ENCODE peak calls at places on chromosomes 7 and 10, in six cellular contexts. One of them, this sample, is unnamed.
A peak's percentile ranks its signal among the peaks of the same experiment; 100 is the strongest.

GRCh38 chr10:16745061-16745460 is 72.2 kb downstream of the RSU1 start:
- DNase-seq in sigmoid colon: no peak
- DNase-seq in IMR-90: no peak
- DNase-seq in ovary: no peak
- DNase-seq in HepG2: no peak
- DNase-seq in prostate gland: no peak
- DNase-seq in this sample: no peak

GRCh38 chr7:120718361-120718760 is 139.6 kb downstream of the TSPAN12 start:
- DNase-seq in HepG2: no peak
- DNase-seq in sigmoid colon: no peak
- DNase-seq in prostate gland: no peak
- DNase-seq in ovary: no peak
- DNase-seq in IMR-90: no peak
- DNase-seq in this sample: no peak

GRCh38 chr10:130425881-130426435 is 289.8 kb downstream of the GLRX3 start:
- DNase-seq in prostate gland: no peak
- DNase-seq in HepG2: no peak
- DNase-seq in ovary: no peak
- DNase-seq in sigmoid colon: no peak
- DNase-seq in IMR-90: no peak
- DNase-seq in this sample: peak; percentile 18

GRCh38 chr10:28382520-28383269 is 79.8 kb upstream of the MPP7 start:
- DNase-seq in ovary: no peak
- DNase-seq in prostate gland: no peak
- DNase-seq in HepG2: no peak
- DNase-seq in sigmoid colon: no peak
- DNase-seq in IMR-90: peak; percentile 72
- DNase-seq in this sample: no peak

GRCh38 chr7:37987732-37988131 is 67.3 kb downstream of the EPDR1 start:
- DNase-seq in HepG2: no peak
- DNase-seq in sigmoid colon: no peak
- DNase-seq in IMR-90: no peak
- DNase-seq in prostate gland: peak; percentile 12
- DNase-seq in ovary: no peak
- DNase-seq in this sample: no peak

GRCh38 chr7:116692599-116693308 is 20.8 kb downstream of the MET start:
- DNase-seq in IMR-90: peak; percentile 65
- DNase-seq in sigmoid colon: no peak
- DNase-seq in ovary: no peak
- DNase-seq in prostate gland: no peak
- DNase-seq in HepG2: no peak
- DNase-seq in this sample: no peak

GRCh38 chr7:57646901-57647246 is 196.9 kb downstream of the ZNF716 start:
- DNase-seq in IMR-90: no peak
- DNase-seq in sigmoid colon: no peak
- DNase-seq in prostate gland: no peak
- DNase-seq in HepG2: no peak
- DNase-seq in ovary: no peak
- DNase-seq in this sample: no peak

GRCh38 chr10:43885842-43886241 is 237.2 kb upstream of the ZNF32 start:
- DNase-seq in sigmoid colon: no peak
- DNase-seq in prostate gland: no peak
- DNase-seq in HepG2: no peak
- DNase-seq in ovary: no peak
- DNase-seq in IMR-90: no peak
- DNase-seq in this sample: no peak

GRCh38 chr10:69958232-69958902 is 94.3 kb upstream of the MACROH2A2 start:
- DNase-seq in HepG2: peak; percentile 38
- DNase-seq in ovary: no peak
- DNase-seq in IMR-90: peak; percentile 53
- DNase-seq in prostate gland: no peak
- DNase-seq in sigmoid colon: no peak
- DNase-seq in this sample: peak; percentile 67

GRCh38 chr10:92323079-92323478 is 32.1 kb downstream of the MARCHF5 start:
- DNase-seq in prostate gland: no peak
- DNase-seq in sigmoid colon: no peak
- DNase-seq in IMR-90: no peak
- DNase-seq in HepG2: no peak
- DNase-seq in ovary: no peak
- DNase-seq in this sample: no peak

GRCh38 chr7:128203047-128203491 is 38.0 kb upstream of the LEP start:
- DNase-seq in prostate gland: no peak
- DNase-seq in sigmoid colon: no peak
- DNase-seq in IMR-90: no peak
- DNase-seq in HepG2: no peak
- DNase-seq in ovary: no peak
- DNase-seq in this sample: no peak

GRCh38 chr7:151570366-151570915 is 50.7 kb upstream of the RHEB start:
- DNase-seq in prostate gland: no peak
- DNase-seq in sigmoid colon: no peak
- DNase-seq in IMR-90: peak; percentile 47
- DNase-seq in HepG2: no peak
- DNase-seq in ovary: no peak
- DNase-seq in this sample: no peak

GRCh38 chr10:86970152-86970886 is 2.0 kb downstream of the ADIRF start:
- DNase-seq in HepG2: no peak
- DNase-seq in sigmoid colon: peak; percentile 95
- DNase-seq in prostate gland: peak; percentile 63
- DNase-seq in ovary: peak; percentile 87
- DNase-seq in IMR-90: peak; percentile 51
- DNase-seq in this sample: peak; percentile 75

GRCh38 chr7:75559355-75559986 is 67.4 kb downstream of the SPDYE5 start:
- DNase-seq in HepG2: no peak
- DNase-seq in IMR-90: no peak
- DNase-seq in prostate gland: no peak
- DNase-seq in sigmoid colon: no peak
- DNase-seq in ovary: no peak
- DNase-seq in this sample: no peak

GRCh38 chr10:33882996-33883395 is 548.5 kb upstream of the NRP1 start:
- DNase-seq in HepG2: no peak
- DNase-seq in IMR-90: no peak
- DNase-seq in ovary: no peak
- DNase-seq in sigmoid colon: no peak
- DNase-seq in prostate gland: no peak
- DNase-seq in this sample: no peak

GRCh38 chr10:23294638-23295247 is 49.9 kb downstream of the C10orf67 start:
- DNase-seq in sigmoid colon: no peak
- DNase-seq in prostate gland: no peak
- DNase-seq in ovary: no peak
- DNase-seq in IMR-90: peak; percentile 16
- DNase-seq in HepG2: no peak
- DNase-seq in this sample: no peak

GRCh38 chr10:74029943-74030342 is 32.0 kb downstream of the VCL start:
- DNase-seq in ovary: no peak
- DNase-seq in sigmoid colon: no peak
- DNase-seq in prostate gland: no peak
- DNase-seq in IMR-90: no peak
- DNase-seq in HepG2: no peak
- DNase-seq in this sample: no peak

GRCh38 chr10:77812741-77813140 is 113.8 kb downstream of the DLG5 start:
- DNase-seq in prostate gland: no peak
- DNase-seq in ovary: no peak
- DNase-seq in HepG2: no peak
- DNase-seq in IMR-90: no peak
- DNase-seq in sigmoid colon: no peak
- DNase-seq in this sample: no peak

GRCh38 chr10:77537051-77537450 is 100.6 kb downstream of the KCNMA1 start:
- DNase-seq in IMR-90: no peak
- DNase-seq in prostate gland: no peak
- DNase-seq in HepG2: no peak
- DNase-seq in ovary: no peak
- DNase-seq in sigmoid colon: no peak
- DNase-seq in this sample: no peak

GRCh38 chr10:122845783-122846332 is at the start of gene CUZD1:
- DNase-seq in prostate gland: no peak
- DNase-seq in HepG2: no peak
- DNase-seq in sigmoid colon: no peak
- DNase-seq in ovary: no peak
- DNase-seq in IMR-90: no peak
- DNase-seq in this sample: no peak

GRCh38 chr10:130757821-130758489 is 553.6 kb downstream of the TCERG1L start:
- DNase-seq in ovary: no peak
- DNase-seq in HepG2: no peak
- DNase-seq in prostate gland: no peak
- DNase-seq in sigmoid colon: peak; percentile 21
- DNase-seq in IMR-90: no peak
- DNase-seq in this sample: peak; percentile 7

GRCh38 chr10:127524869-127525268 is 24.2 kb upstream of the NPS start:
- DNase-seq in ovary: no peak
- DNase-seq in HepG2: no peak
- DNase-seq in sigmoid colon: no peak
- DNase-seq in IMR-90: no peak
- DNase-seq in prostate gland: no peak
- DNase-seq in this sample: no peak

GRCh38 chr7:33998487-33998886 is 93.1 kb downstream of the BMPER start:
- DNase-seq in sigmoid colon: no peak
- DNase-seq in HepG2: peak; percentile 7
- DNase-seq in ovary: peak; percentile 81
- DNase-seq in prostate gland: peak; percentile 7
- DNase-seq in IMR-90: no peak
- DNase-seq in this sample: no peak

GRCh38 chr7:33996899-33997298 is 91.6 kb downstream of the BMPER start:
- DNase-seq in HepG2: no peak
- DNase-seq in sigmoid colon: no peak
- DNase-seq in IMR-90: no peak
- DNase-seq in prostate gland: no peak
- DNase-seq in ovary: no peak
- DNase-seq in this sample: no peak
- H3K4me3 ChIP-seq in HepG2: no peak overlapping the region
- H3K4me3 ChIP-seq in sigmoid colon: no peak overlapping the region
- H3K4me3 ChIP-seq in IMR-90: no peak overlapping the region
- H3K4me3 ChIP-seq in prostate gland: no peak overlapping the region
- H3K4me3 ChIP-seq in ovary: no peak overlapping the region
- H3K4me3 ChIP-seq in this sample: no peak overlapping the region

GRCh38 chr10:36608866-36609265 is 516.5 kb upstream of the ANKRD30A start:
- DNase-seq in ovary: no peak
- DNase-seq in sigmoid colon: no peak
- DNase-seq in prostate gland: no peak
- DNase-seq in IMR-90: peak; percentile 13
- DNase-seq in HepG2: no peak
- DNase-seq in this sample: no peak
- H3K27ac ChIP-seq in ovary: no peak overlapping the region
- H3K27ac ChIP-seq in sigmoid colon: no peak overlapping the region
- H3K27ac ChIP-seq in prostate gland: no peak overlapping the region
- H3K27ac ChIP-seq in IMR-90: no peak overlapping the region
- H3K27ac ChIP-seq in HepG2: no peak overlapping the region
- H3K27ac ChIP-seq in this sample: no peak overlapping the region

GRCh38 chr10:98463022-98463421 is 16.3 kb upstream of the HPS1 start:
- DNase-seq in prostate gland: no peak
- DNase-seq in sigmoid colon: no peak
- DNase-seq in IMR-90: no peak
- DNase-seq in ovary: no peak
- DNase-seq in HepG2: no peak
- DNase-seq in this sample: no peak

GRCh38 chr10:98466916-98467505 is 20.3 kb upstream of the HPS1 start:
- DNase-seq in HepG2: no peak
- DNase-seq in ovary: no peak
- DNase-seq in IMR-90: no peak
- DNase-seq in prostate gland: no peak
- DNase-seq in sigmoid colon: no peak
- DNase-seq in this sample: no peak

GRCh38 chr10:98461500-98461842 is 14.7 kb upstream of the HPS1 start:
- DNase-seq in prostate gland: no peak
- DNase-seq in IMR-90: no peak
- DNase-seq in sigmoid colon: no peak
- DNase-seq in HepG2: no peak
- DNase-seq in ovary: no peak
- DNase-seq in this sample: no peak

GRCh38 chr10:98465866-98466265 is 19.1 kb upstream of the HPS1 start:
- DNase-seq in ovary: no peak
- DNase-seq in prostate gland: no peak
- DNase-seq in IMR-90: no peak
- DNase-seq in HepG2: no peak
- DNase-seq in sigmoid colon: no peak
- DNase-seq in this sample: no peak

DNA sequence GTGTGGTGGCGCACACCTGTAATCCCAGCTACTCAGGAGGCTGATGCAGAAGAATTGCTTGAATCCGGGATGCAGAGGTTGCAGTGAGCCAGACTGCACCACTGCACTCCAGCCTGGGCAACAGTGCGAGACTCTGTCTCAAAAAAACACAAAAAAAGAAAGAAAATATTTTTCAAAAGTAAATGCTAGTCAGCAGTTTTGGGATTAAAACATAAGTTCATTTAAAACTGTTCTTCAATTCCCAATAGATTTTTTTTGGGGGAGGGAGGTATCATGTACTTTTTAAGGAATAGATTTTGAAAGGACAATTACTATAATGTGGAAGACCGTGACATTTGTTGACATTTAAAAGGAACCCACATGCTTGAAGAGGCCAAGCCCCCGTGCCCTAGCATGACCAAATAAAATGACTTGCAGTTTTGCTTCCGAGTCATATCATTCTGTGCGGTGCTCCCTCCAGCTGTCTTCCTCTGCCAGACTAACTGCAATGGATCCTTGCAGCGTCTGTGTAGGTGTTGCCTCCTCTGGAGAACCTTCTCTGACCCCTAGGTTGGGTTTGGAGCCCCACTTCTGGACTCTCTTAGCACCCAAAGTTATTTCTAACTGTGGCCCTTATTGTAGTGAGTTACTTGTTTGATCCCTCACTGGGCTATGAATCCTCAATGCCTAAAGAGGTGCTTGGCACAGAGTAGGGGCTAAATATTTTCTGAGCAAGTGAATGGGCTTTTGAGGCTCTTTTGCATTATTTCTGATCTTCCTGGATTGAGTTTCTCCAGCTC is 17.4 kb upstream of the HPS1 start:
- DNase-seq in IMR-90: peak; percentile 12
- DNase-seq in ovary: no peak
- DNase-seq in sigmoid colon: no peak
- DNase-seq in HepG2: no peak
- DNase-seq in prostate gland: no peak
- DNase-seq in this sample: no peak
- TF ChIP-seq POLR2A in IMR-90: no peak
- TF ChIP-seq POLR2A in ovary: no peak
- TF ChIP-seq POLR2A in sigmoid colon: no peak
- TF ChIP-seq POLR2A in HepG2: no peak
- TF ChIP-seq POLR2A in prostate gland: no peak
- TF ChIP-seq POLR2A in this sample: no peak

DNA sequence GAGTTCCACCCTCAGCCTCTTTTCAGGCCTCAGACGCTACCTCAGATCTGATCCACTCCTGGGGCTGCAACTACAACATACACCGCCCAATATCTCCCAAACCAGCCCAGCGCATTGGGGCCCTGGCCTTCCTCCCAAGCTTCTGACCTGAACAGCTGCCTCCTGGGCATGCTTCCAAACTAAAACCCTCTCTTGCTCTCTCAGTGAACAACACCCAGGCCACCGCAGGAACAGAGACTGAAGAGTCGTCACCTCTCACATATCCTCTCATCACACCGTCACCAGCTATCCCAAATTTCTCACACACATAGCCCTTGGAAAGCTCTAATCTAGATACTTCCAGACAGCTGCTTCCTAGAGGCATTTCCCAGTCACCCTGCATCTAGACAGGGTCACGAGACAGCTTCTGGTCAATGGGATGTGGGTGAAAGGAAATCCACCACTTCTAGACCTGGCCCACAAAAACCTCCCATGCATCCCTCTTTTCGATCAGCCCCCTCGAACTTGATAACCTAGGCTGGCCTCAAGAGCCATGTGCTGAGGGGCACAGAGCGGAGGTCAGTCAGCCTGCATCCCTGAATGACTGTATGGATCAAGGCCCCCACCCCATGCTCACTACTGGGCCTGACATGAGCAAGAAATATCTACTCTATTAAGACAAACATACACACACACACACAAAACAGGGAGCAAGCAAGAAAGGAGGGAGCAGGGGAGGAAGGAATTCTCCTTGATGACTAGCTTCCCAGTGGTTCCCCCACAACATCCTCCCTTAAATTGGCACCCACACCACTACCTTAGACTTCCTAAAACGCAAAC is 1.8 kb downstream of the PARP12 start:
- DNase-seq in prostate gland: no peak
- DNase-seq in HepG2: no peak
- DNase-seq in sigmoid colon: peak; percentile 74
- DNase-seq in IMR-90: peak; percentile 75
- DNase-seq in ovary: peak; percentile 64
- DNase-seq in this sample: no peak
- H3K4me3 ChIP-seq in prostate gland: no peak overlapping the region
- H3K4me3 ChIP-seq in HepG2: no peak overlapping the region
- H3K4me3 ChIP-seq in sigmoid colon: no peak overlapping the region
- H3K4me3 ChIP-seq in IMR-90: no peak overlapping the region
- H3K4me3 ChIP-seq in ovary: no peak overlapping the region
- H3K4me3 ChIP-seq in this sample: no peak overlapping the region

This sample was measured in Peyer's patch.